ENCODE peak calls at places on chromosomes 13 and 19, in seven cellular contexts. U is NCI-H226; L is stimulated activated CD8-positive, alpha-beta memory T cell treated with anti-CD3 and anti-CD28 coated beads, Interleukin-4, amount 100 ng/mL, for 48 hours; P is GM23338; T is Peyer's patch; S is T-helper 2 cell; W is psoas muscle. Z is an unnamed sample.

GRCh38 chr19:34217952-34218817 is 36.2 kb upstream of the GARRE1 start:
- DNase-seq in U (peak), L (peak), P (no peak), T (peak), S (peak), W (no peak), Z (no peak)

GRCh38 chr13:53052675-53053074 is 24.1 kb downstream of the OLFM4 start:
- DNase-seq in U (no peak), L (no peak), P (no peak), T (no peak), S (no peak), W (no peak), Z (no peak)

GRCh38 chr13:98576215-98576945 is 527 bp downstream of the STK24 start:
- DNase-seq in U (no peak), L (peak), P (peak), T (peak), S (peak), W (peak), Z (no peak)

GRCh38 chr13:106376411-106377112 is 158.9 kb downstream of the EFNB2 start:
- DNase-seq in U (peak), L (peak), P (peak), T (no peak), S (no peak), W (no peak), Z (no peak)

GRCh38 chr19:38830039-38830733 is 1.4 kb downstream of the ECH1 start:
- DNase-seq in U (no peak), L (no peak), P (no peak), T (no peak), S (no peak), W (no peak), Z (no peak)

GRCh38 chr19:8423821-8424223 is 10.7 kb downstream of the MARCHF2 start:
- DNase-seq in U (peak), L (no peak), P (peak), T (peak), S (no peak), W (peak), Z (no peak)

GRCh38 chr19:2043864-2044708 is 7.0 kb downstream of the MKNK2 start:
- DNase-seq in U (no peak), L (no peak), P (no peak), T (no peak), S (no peak), W (peak), Z (no peak)

GRCh38 chr19:18135712-18136584 is 17.0 kb upstream of the PIK3R2 start:
- DNase-seq in U (peak), L (no peak), P (no peak), T (no peak), S (no peak), W (no peak), Z (no peak)

GRCh38 chr19:16336571-16336970 is 11.9 kb downstream of the KLF2 start:
- DNase-seq in U (no peak), L (no peak), P (no peak), T (no peak), S (no peak), W (no peak), Z (no peak)

GRCh38 chr13:113631341-113632095 is 26.5 kb downstream of the ATP4B start:
- DNase-seq in U (no peak), L (no peak), P (no peak), T (no peak), S (no peak), W (no peak), Z (no peak)

GRCh38 chr13:52929826-52930225 is 81.4 kb upstream of the PCDH8 start:
- DNase-seq in U (no peak), L (no peak), P (no peak), T (no peak), S (no peak), W (no peak), Z (no peak)

GRCh38 chr13:26653310-26653709 is 95.8 kb downstream of the WASF3 start:
- DNase-seq in U (no peak), L (no peak), P (no peak), T (no peak), S (no peak), W (no peak), Z (no peak)

GRCh38 chr19:38224014-38224862 is at the start of gene DPF1:
- DNase-seq in U (peak), L (peak), P (peak), T (peak), S (peak), W (peak), Z (no peak)

GRCh38 chr13:50085063-50085462 is 69.8 kb downstream of the KCNRG start:
- DNase-seq in U (no peak), L (no peak), P (peak), T (no peak), S (no peak), W (no peak), Z (no peak)

GRCh38 chr19:6087074-6087506 is 23.2 kb downstream of the RFX2 start:
- DNase-seq in U (no peak), L (peak), P (peak), T (peak), S (no peak), W (no peak), Z (no peak)

GRCh38 chr13:77430377-77430951 is 103.6 kb upstream of the MYCBP2 start:
- DNase-seq in U (no peak), L (no peak), P (no peak), T (no peak), S (no peak), W (no peak), Z (no peak)

GRCh38 chr13:40153516-40153915 is 498.1 kb downstream of the COG6 start:
- DNase-seq in U (no peak), L (no peak), P (no peak), T (peak), S (no peak), W (no peak), Z (no peak)

GRCh38 chr19:45569619-45570421 is 14.8 kb downstream of the OPA3 start:
- DNase-seq in U (no peak), L (peak), P (peak), T (peak), S (peak), W (peak), Z (no peak)

GRCh38 chr13:52599853-52600603 is 42.2 kb upstream of the HNRNPA1L2 start:
- DNase-seq in U (no peak), L (peak), P (peak), T (no peak), S (no peak), W (peak), Z (no peak)

GRCh38 chr19:35154535-35155406 is at the start of gene FXYD5:
- DNase-seq in U (peak), L (peak), P (peak), T (peak), S (peak), W (peak), Z (no peak)

GRCh38 chr19:4749870-4750269 is 26.2 kb upstream of the DPP9 start:
- DNase-seq in U (no peak), L (peak), P (no peak), T (no peak), S (no peak), W (no peak), Z (no peak)

GRCh38 chr19:4406626-4407025 is 4.2 kb downstream of the CHAF1A start:
- DNase-seq in U (no peak), L (no peak), P (no peak), T (no peak), S (no peak), W (no peak), Z (no peak)

GRCh38 chr13:96238861-96239260 is 149.0 kb downstream of the HS6ST3 start:
- DNase-seq in U (no peak), L (no peak), P (no peak), T (no peak), S (no peak), W (no peak), Z (no peak)

GRCh38 chr19:44726465-44726864 is 22.0 kb upstream of the BCL3 start:
- DNase-seq in U (no peak), L (no peak), P (no peak), T (no peak), S (no peak), W (no peak), Z (no peak)

GRCh38 chr13:45615501-45616101 is at the start of gene ERICH6B:
- DNase-seq in U (peak), L (no peak), P (peak), T (no peak), S (no peak), W (no peak), Z (no peak)

GRCh38 chr13:74661851-74662250 is 527.6 kb upstream of the KLF12 start:
- DNase-seq in U (no peak), L (no peak), P (no peak), T (no peak), S (no peak), W (no peak), Z (no peak)

GRCh38 chr19:45009625-45010255 is 8.5 kb downstream of the RELB start:
- DNase-seq in U (no peak), L (no peak), P (no peak), T (no peak), S (no peak), W (no peak), Z (no peak)

GRCh38 chr19:32471811-32472210 is 66.2 kb downstream of the DPY19L3 start:
- DNase-seq in U (no peak), L (no peak), P (no peak), T (no peak), S (no peak), W (no peak), Z (no peak)

GRCh38 chr19:47445527-47445926 is 26.2 kb downstream of the SLC8A2 start:
- DNase-seq in U (no peak), L (no peak), P (no peak), T (no peak), S (no peak), W (no peak), Z (no peak)

GRCh38 chr19:2037676-2038255 is 13.3 kb downstream of the MKNK2 start:
- DNase-seq in U (no peak), L (no peak), P (no peak), T (no peak), S (no peak), W (no peak), Z (no peak)

GRCh38 chr19:4061178-4061682 is 5.5 kb downstream of the ZBTB7A start:
- DNase-seq in U (peak), L (peak), P (peak), T (peak), S (peak), W (peak), Z (no peak)

GRCh38 chr19:18606281-18607221 is at the start of gene CRLF1:
- DNase-seq in U (no peak), L (no peak), P (peak), T (no peak), S (no peak), W (no peak), Z (no peak)

GRCh38 chr13:95185311-95185710 is 115.9 kb downstream of the ABCC4 start:
- DNase-seq in U (no peak), L (no peak), P (no peak), T (no peak), S (no peak), W (no peak), Z (no peak)

GRCh38 chr19:2199215-2199614 is 35.5 kb downstream of the DOT1L start:
- DNase-seq in U (no peak), L (no peak), P (peak), T (no peak), S (no peak), W (no peak), Z (no peak)

GRCh38 chr19:17282488-17283256 is 971 bp downstream of the ANKLE1 start:
- DNase-seq in U (peak), L (peak), P (peak), T (peak), S (peak), W (peak), Z (no peak)

GRCh38 chr13:112790735-112791641 is 101.2 kb downstream of the ATP11A start:
- DNase-seq in U (no peak), L (no peak), P (no peak), T (no peak), S (no peak), W (no peak), Z (no peak)